ENCODE peak calls at places on chromosomes 3 and 15, in four cellular contexts. A is HepG2, S is GM23338, J is K562. I is an unnamed sample.
A peak's percentile ranks its signal among the peaks of the same experiment; 100 is the strongest.

GRCh38 chr3:13480340-13481318 is 523 bp downstream of the HDAC11 start:
- DNase-seq in A (no peak), S (peak; percentile 66), J (no peak), I (peak; percentile 53)

GRCh38 chr3:134511500-134511899 is 25.6 kb downstream of the CEP63 start:
- DNase-seq in A (no peak), S (no peak), J (no peak), I (no peak)

GRCh38 chr3:102466001-102466400 is 31.2 kb downstream of the ZPLD1 start:
- DNase-seq in A (no peak), S (peak; percentile 2), J (no peak), I (no peak)

GRCh38 chr3:169699536-169700050 is 36.1 kb upstream of the MECOM start:
- DNase-seq in A (peak; percentile 3), S (no peak), J (no peak), I (no peak)

GRCh38 chr3:58342676-58343075 is 10.0 kb downstream of the PXK start:
- DNase-seq in A (no peak), S (no peak), J (no peak), I (no peak)

GRCh38 chr3:114406286-114406685 is 112.5 kb downstream of the TIGIT start:
- DNase-seq in A (no peak), S (no peak), J (no peak), I (no peak)

GRCh38 chr3:101675709-101676218 is 1.2 kb downstream of the ZBTB11 start:
- DNase-seq in A (no peak), S (no peak), J (no peak), I (no peak)

GRCh38 chr3:133489466-133490085 is 83.9 kb upstream of the CDV3 start:
- DNase-seq in A (no peak), S (peak; percentile 64), J (no peak), I (peak; percentile 51)

GRCh38 chr3:49007771-49008528 is 759 bp downstream of the WDR6 start:
- DNase-seq in A (peak; percentile 39), S (peak; percentile 96), J (peak; percentile 94), I (peak; percentile 97)

GRCh38 chr3:123941150-123941941 is 19.7 kb downstream of the CCDC14 start:
- DNase-seq in A (no peak), S (no peak), J (no peak), I (no peak)

GRCh38 chr3:129005526-129006303 is 4.6 kb downstream of the EFCC1 start:
- DNase-seq in A (peak; percentile 34), S (no peak), J (no peak), I (no peak)

GRCh38 chr3:150945226-150945625 is 27.3 kb downstream of the CLRN1 start:
- DNase-seq in A (no peak), S (no peak), J (no peak), I (no peak)

GRCh38 chr3:97935842-97936241 is 36.4 kb downstream of the RIOX2 start:
- DNase-seq in A (no peak), S (no peak), J (no peak), I (no peak)

GRCh38 chr3:145798691-145799550 is 362.1 kb downstream of the PLOD2 start:
- DNase-seq in A (no peak), S (peak; percentile 12), J (no peak), I (no peak)

GRCh38 chr3:8353364-8353763 is 148.3 kb upstream of the LMCD1 start:
- DNase-seq in A (no peak), S (no peak), J (no peak), I (no peak)

GRCh38 chr15:40310001-40310959 is 2.5 kb upstream of the PLCB2 start:
- DNase-seq in A (peak; percentile 46), S (peak; percentile 87), J (peak; percentile 79), I (peak; percentile 87)

GRCh38 chr3:12854550-12854949 is 13.2 kb upstream of the RPL32 start:
- DNase-seq in A (no peak), S (no peak), J (no peak), I (no peak)

GRCh38 chr3:117997201-117998049 is 1037.2 kb downstream of the IGSF11 start:
- DNase-seq in A (peak; percentile 56), S (peak; percentile 94), J (peak; percentile 13), I (peak; percentile 85)

GRCh38 chr3:124559650-124560405 is 170.4 kb upstream of the UMPS start:
- DNase-seq in A (peak; percentile 60), S (peak; percentile 92), J (peak; percentile 62), I (peak; percentile 87)

DNA sequence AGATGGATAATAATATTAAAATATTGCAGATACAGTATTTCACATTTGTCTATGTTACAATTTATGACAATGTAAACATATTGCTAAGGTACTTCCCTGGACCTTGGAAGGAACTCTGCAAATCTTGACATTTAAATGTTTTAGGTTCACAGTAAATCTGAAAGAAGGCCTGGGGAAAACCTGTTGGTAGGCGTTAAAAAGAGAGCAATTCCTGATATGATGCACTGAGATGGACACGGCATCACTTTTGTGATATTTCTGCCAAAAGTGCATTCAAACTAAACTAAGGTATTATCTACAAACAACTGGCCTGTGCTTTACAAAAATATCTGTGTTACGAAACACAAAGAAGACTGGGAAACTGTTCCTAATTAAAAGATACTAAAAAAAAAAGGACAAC is 6.1 kb upstream of the TP63 start:
- DNase-seq in A (no peak), S (no peak), J (no peak), I (no peak)
- H3K27ac ChIP-seq in A (no peak overlapping the region), S (no peak overlapping the region), J (no peak overlapping the region), I (no peak overlapping the region)

DNA sequence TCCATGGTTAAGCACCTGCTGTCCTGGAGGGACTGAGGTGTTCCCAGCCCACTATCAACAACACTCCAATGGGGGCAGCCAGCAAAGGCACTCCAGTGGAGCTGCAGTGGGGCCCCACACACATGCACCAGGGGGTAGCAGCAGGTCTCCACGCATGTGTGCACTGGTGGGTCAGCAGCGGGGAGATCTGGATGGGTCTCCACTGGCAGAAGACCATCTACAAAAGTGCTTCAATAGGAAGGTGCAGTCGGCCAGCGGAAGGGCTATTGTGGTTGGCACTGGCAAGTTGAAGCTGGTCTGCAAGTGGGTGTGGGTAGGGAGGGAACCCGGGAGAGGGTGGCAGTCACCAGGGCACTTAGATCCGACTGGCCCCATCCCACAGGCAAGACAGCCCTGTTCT is 1355.4 kb downstream of the NSUN3 start:
- DNase-seq in A (no peak), S (no peak), J (no peak), I (no peak)
- H3K4me1 ChIP-seq in A (no peaks in the 10 kb centered on the region), S (no peaks in the 10 kb centered on the region), J (no peaks in the 10 kb centered on the region), I (no peaks in the 10 kb centered on the region)

DNA sequence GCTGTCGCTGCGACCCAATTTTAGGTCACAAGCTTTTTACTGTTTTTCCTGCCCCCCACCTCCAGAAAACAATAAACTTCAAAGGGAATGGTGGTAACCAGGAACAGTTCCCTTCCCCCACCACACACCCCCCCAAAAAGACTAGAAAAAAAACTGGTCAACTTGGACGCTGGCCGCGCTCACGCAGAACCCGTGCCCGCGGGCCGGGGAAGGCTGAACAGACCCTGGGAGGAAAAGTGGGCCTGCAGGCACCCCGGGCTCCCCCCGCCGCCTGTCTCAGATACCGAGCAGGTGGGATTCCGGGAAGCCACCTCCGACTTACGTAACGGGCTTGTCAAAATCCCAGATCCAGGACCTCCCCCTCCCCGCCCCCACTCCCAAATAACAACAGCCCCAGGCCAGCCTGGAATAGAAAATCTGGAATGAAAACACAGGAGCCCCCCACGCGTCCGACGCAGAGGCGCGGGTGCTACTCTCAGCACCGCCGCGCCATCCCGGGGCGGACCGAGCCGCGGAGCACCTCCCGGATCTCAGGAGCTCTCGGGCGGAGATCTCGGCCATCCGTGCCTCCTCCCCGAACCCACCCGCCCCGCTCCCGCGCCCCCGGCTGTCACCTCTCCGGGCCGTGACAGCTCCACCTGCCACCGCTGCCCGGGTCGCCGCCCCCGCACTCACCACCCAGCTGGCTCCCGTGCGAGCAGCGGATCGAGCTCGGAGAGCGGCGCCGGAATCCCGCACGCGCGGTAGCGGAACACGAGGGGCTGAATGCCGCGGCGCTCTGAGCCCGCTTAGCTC is 561 bp downstream of the DENND4A start:
- DNase-seq in A (peak; percentile 65), S (peak; percentile 79), J (peak; percentile 73), I (peak; percentile 84)
- H2AFZ ChIP-seq in A (no peak overlapping the region), S (peak overlapping the region; percentile 91), J (peak overlapping the region; percentile 60), I (peak overlapping the region; percentile 23)

GRCh38 chr3:171654809-171655208 is 155.5 kb downstream of the PLD1 start:
- DNase-seq in A (no peak), S (no peak), J (no peak), I (no peak)
- H3K27ac ChIP-seq in A (no peak overlapping the region), S (no peak overlapping the region), J (no peak overlapping the region), I (no peak overlapping the region)

DNA sequence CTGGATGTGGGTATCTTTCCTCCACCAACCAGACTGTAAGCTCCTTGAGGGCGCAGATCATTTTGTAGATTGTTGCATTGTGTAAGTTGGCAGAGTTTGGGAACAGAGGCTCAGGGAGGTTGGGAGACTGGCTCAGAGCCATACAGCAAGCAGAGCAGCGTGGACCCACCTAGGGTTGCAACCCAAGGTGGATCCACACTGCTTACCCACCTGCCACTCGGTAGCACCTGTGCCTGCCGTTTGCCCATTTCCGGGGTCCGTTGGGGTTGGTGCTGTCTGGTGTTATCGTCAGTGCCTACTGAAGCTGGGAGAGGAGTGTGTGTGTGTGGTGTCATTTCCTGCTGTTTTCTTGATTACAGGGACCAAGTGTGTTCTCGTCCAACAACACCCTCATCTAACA is 19.0 kb downstream of the SMAD6 start:
- DNase-seq in A (no peak), S (no peak), J (no peak), I (no peak)
- H3K4me1 ChIP-seq in A (peaks cover 13% of the 10 kb centered on the region), S (no peaks in the 10 kb centered on the region), J (peaks cover 36% of the 10 kb centered on the region), I (no peaks in the 10 kb centered on the region)

GRCh38 chr3:90092994-90093393 is 985.6 kb downstream of the EPHA3 start:
- DNase-seq in A (peak; percentile 13), S (peak; percentile 48), J (no peak), I (peak; percentile 57)

GRCh38 chr3:90091557-90091956 is 984.1 kb downstream of the EPHA3 start:
- DNase-seq in A (peak; percentile 2), S (peak; percentile 70), J (no peak), I (peak; percentile 70)
- H2AFZ ChIP-seq in A (no peak overlapping the region), S (no peak overlapping the region), J (no peak overlapping the region), I (no peak overlapping the region)

GRCh38 chr15:69857686-69858391 is 239.9 kb downstream of the TLE3 start:
- DNase-seq in A (no peak), S (no peak), J (no peak), I (peak; percentile 83)
- H3K27ac ChIP-seq in A (no peak overlapping the region), S (no peak overlapping the region), J (no peak overlapping the region), I (peak overlapping the region; percentile 58)